ENCODE peak calls at places on chromosomes 16 and 17, in six cellular contexts. P, S, B, V, I and F are unnamed samples. For H3K36me3 and H3K4me1, the result is how much of the 10 kb centered on the place peaks cover.

GRCh38 chr16:64121473-64121872 is 1000.4 kb downstream of the CDH11 start:
- DNase-seq in B (no peak), P (no peak), I (no peak), V (peak), S (no peak), F (no peak)

GRCh38 chr17:30550512-30551273 is 73.5 kb downstream of the GOSR1 start:
- DNase-seq in V (peak), P (no peak), S (no peak), B (peak), I (no peak), F (peak)

GRCh38 chr17:44921122-44921882 is 6.0 kb upstream of the GFAP start:
- DNase-seq in V (no peak), B (peak), I (no peak), P (no peak), S (peak), F (no peak)

GRCh38 chr17:82898976-82899514 is 59.2 kb upstream of the ZNF750 start:
- DNase-seq in B (no peak), S (no peak), V (no peak), I (no peak), P (no peak), F (no peak)

GRCh38 chr17:60223456-60223855 is 73.7 kb downstream of the CA4 start:
- DNase-seq in V (no peak), B (no peak), S (no peak), P (no peak), I (no peak), F (no peak)

GRCh38 chr16:89036776-89037175 is 56.9 kb upstream of the ACSF3 start:
- DNase-seq in S (no peak), P (no peak), V (no peak), B (no peak), I (no peak), F (no peak)

GRCh38 chr16:57423152-57423551 is 18.6 kb downstream of the CCL17 start:
- DNase-seq in S (no peak), I (no peak), V (no peak), P (no peak), B (no peak), F (no peak)

GRCh38 chr17:80585880-80586279 is 41.2 kb downstream of the RPTOR start:
- DNase-seq in P (no peak), V (no peak), B (no peak), S (no peak), I (no peak), F (no peak)

GRCh38 chr16:30535106-30535776 is 583 bp upstream of the ZNF747 start:
- DNase-seq in S (no peak), P (peak), B (no peak), I (peak), V (no peak), F (peak)

GRCh38 chr17:78798695-78799559 is 16.9 kb upstream of the CYTH1 start:
- DNase-seq in V (peak), B (no peak), I (no peak), P (no peak), S (no peak), F (peak)

GRCh38 chr16:82008957-82009592 is 2.2 kb downstream of the SDR42E1 start:
- DNase-seq in V (no peak), I (no peak), P (no peak), B (no peak), S (no peak), F (no peak)

GRCh38 chr16:81717662-81718189 is 61.4 kb upstream of the PLCG2 start:
- DNase-seq in B (no peak), P (no peak), I (no peak), V (no peak), S (no peak), F (no peak)

GRCh38 chr17:33964344-33964979 is 290.6 kb upstream of the CCL2 start:
- DNase-seq in I (no peak), V (no peak), B (no peak), S (peak), P (no peak), F (no peak)

GRCh38 chr16:17723735-17724134 is 253.0 kb upstream of the XYLT1 start:
- DNase-seq in V (no peak), P (no peak), S (no peak), B (no peak), I (no peak), F (no peak)

GRCh38 chr16:26598061-26598460 is 468.7 kb upstream of the C16orf82 start:
- DNase-seq in V (no peak), P (peak), S (no peak), B (no peak), I (peak), F (no peak)

GRCh38 chr17:382644-383533 is 30.3 kb upstream of the RPH3AL start:
- DNase-seq in S (peak), P (no peak), I (no peak), V (peak), B (no peak), F (no peak)

GRCh38 chr16:24685539-24686432 is 43.7 kb upstream of the TNRC6A start:
- DNase-seq in V (peak), I (no peak), B (peak), P (no peak), S (peak), F (peak)

GRCh38 chr16:56116577-56116964 is 74.7 kb upstream of the GNAO1 start:
- DNase-seq in P (no peak), I (no peak), V (no peak), S (no peak), B (no peak), F (no peak)

GRCh38 chr17:60899115-60899514 is 221.5 kb downstream of the BCAS3 start:
- DNase-seq in P (no peak), V (no peak), B (no peak), S (no peak), I (no peak), F (no peak)

GRCh38 chr17:11241611-11242226 is 706 bp downstream of the SHISA6 start:
- DNase-seq in B (no peak), P (no peak), I (no peak), S (peak), V (no peak), F (no peak)

GRCh38 chr16:55876854-55877253 is 1.7 kb upstream of the CES5A start:
- DNase-seq in I (no peak), S (no peak), B (no peak), V (no peak), P (no peak), F (no peak)

GRCh38 chr17:83196088-83196765 is 116.8 kb downstream of the METRNL start:
- DNase-seq in V (no peak), I (no peak), S (no peak), P (no peak), B (peak), F (no peak)

GRCh38 chr17:82496529-82497434 is 22.8 kb upstream of the FOXK2 start:
- DNase-seq in P (peak), V (peak), I (peak), B (peak), S (peak), F (peak)

GRCh38 chr17:2336215-2337151 is at the start of gene TSR1:
- DNase-seq in S (peak), I (peak), V (peak), P (peak), B (peak), F (peak)

GRCh38 chr16:87702325-87702811 is 63.4 kb downstream of the KLHDC4 start:
- DNase-seq in B (no peak), V (peak), I (no peak), P (no peak), S (peak), F (no peak)

GRCh38 chr16:29962344-29962994 is 590 bp downstream of the TMEM219 start:
- DNase-seq in V (peak), S (peak), P (no peak), B (peak), I (no peak), F (peak)

GRCh38 chr17:1965556-1966273 is 59.4 kb downstream of the RTN4RL1 start:
- DNase-seq in V (no peak), B (no peak), I (no peak), P (no peak), S (no peak), F (no peak)

GRCh38 chr17:1485748-1486376 is 6.6 kb downstream of the MYO1C start:
- DNase-seq in I (peak), P (peak), B (peak), V (peak), S (peak), F (peak)

GRCh38 chr17:1255041-1255440 is 15.2 kb upstream of the BHLHA9 start:
- DNase-seq in P (no peak), S (no peak), B (no peak), V (no peak), I (no peak), F (no peak)

GRCh38 chr16:65120811-65121721 is 797 bp downstream of the CDH11 start:
- DNase-seq in B (peak), V (peak), S (no peak), P (no peak), I (no peak), F (peak)

GRCh38 chr16:88599092-88599733 is 29.0 kb downstream of the ZC3H18 start:
- DNase-seq in I (no peak), P (no peak), S (peak), B (peak), V (no peak), F (no peak)

GRCh38 chr16:3035972-3036725 is 595 bp downstream of the BICDL2 start:
- DNase-seq in I (no peak), B (no peak), V (no peak), S (peak), P (no peak), F (no peak)

GRCh38 chr17:17669851-17670232 is 11.4 kb upstream of the RAI1 start:
- DNase-seq in P (no peak), B (no peak), S (no peak), I (no peak), V (no peak), F (no peak)

GRCh38 chr17:40564195-40564882 is 933 bp downstream of the CCR7 start:
- DNase-seq in B (peak), I (no peak), P (peak), V (no peak), S (no peak), F (peak)

GRCh38 chr17:12252442-12252841 is 231.8 kb downstream of the MAP2K4 start:
- DNase-seq in B (no peak), S (no peak), P (no peak), I (no peak), V (no peak), F (no peak)

GRCh38 chr17:17712268-17712924 is 31.1 kb downstream of the RAI1 start:
- DNase-seq in S (no peak), V (peak), I (no peak), P (no peak), B (no peak), F (peak)

GRCh38 chr17:68257924-68258323 is 10.1 kb downstream of the AMZ2 start:
- DNase-seq in I (no peak), B (no peak), S (no peak), V (no peak), P (no peak), F (no peak)

GRCh38 chr16:73096510-73096909 is 48.6 kb upstream of the ZFHX3 start:
- DNase-seq in P (no peak), I (no peak), S (no peak), V (no peak), B (no peak), F (no peak)

GRCh38 chr16:26877421-26877820 is 189.3 kb upstream of the C16orf82 start:
- DNase-seq in V (no peak), S (no peak), B (no peak), I (no peak), P (no peak), F (no peak)

GRCh38 chr17:79808763-79809529 is 12.1 kb upstream of the CBX8 start:
- DNase-seq in B (no peak), P (no peak), V (no peak), I (no peak), S (peak), F (no peak)

DNA sequence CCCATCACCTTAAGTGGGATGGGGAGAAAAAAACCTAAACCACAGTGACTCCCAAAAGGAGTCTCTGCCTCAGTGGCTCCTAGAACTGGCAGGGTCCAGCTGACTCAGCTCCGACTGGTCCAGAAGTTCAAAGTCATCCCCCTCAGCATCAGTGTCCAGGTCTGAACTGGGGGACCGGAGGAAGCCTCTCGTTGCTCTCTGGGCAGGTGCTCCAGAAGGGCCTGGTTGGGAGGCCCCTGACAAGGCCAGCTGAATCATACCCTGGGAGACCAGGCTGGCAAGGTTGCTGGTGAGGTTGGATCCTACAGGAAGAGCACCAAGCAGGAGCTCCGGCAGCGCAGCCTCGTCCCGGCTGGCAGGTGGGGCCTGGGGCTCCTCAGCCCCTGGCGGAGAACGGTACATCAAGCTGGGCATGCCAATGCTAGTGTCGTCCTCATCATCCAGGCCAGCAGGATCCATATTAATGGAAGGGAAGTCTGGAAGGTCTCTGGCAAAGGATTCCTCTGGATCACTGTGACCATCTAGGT is 4.3 kb upstream of the PSMC3IP start:
- DNase-seq in P (no peak), S (no peak), I (no peak), V (no peak), B (no peak), F (no peak)
- H3K36me3 ChIP-seq in P (half or more), S (under half), I (half or more), V (half or more), B (half or more), F (half or more)

DNA sequence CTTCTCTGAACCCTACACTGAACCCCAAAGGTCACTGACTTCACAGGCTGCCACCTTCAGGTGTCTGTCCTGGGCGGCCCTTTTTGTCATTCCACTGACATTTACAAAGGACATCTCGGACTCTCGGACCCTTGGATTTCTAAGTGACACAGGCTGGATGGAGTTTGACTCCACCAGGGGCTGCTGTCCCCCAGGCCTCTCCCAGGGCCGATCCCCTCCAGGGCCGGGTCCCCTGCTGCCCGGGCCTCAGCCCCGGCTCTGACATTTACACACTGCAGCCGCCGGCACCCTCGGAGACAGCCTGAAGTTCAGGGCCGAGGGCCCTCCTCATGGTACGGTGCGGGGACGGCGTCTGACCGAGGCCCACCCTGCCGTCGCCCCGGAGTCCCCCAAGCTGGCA is 24.1 kb downstream of the CACNA1H start:
- DNase-seq in B (no peak), S (no peak), P (no peak), V (no peak), I (no peak), F (no peak)
- H3K4me1 ChIP-seq in B (under half), S (under half), P (under half), V (half or more), I (under half), F (under half)

DNA sequence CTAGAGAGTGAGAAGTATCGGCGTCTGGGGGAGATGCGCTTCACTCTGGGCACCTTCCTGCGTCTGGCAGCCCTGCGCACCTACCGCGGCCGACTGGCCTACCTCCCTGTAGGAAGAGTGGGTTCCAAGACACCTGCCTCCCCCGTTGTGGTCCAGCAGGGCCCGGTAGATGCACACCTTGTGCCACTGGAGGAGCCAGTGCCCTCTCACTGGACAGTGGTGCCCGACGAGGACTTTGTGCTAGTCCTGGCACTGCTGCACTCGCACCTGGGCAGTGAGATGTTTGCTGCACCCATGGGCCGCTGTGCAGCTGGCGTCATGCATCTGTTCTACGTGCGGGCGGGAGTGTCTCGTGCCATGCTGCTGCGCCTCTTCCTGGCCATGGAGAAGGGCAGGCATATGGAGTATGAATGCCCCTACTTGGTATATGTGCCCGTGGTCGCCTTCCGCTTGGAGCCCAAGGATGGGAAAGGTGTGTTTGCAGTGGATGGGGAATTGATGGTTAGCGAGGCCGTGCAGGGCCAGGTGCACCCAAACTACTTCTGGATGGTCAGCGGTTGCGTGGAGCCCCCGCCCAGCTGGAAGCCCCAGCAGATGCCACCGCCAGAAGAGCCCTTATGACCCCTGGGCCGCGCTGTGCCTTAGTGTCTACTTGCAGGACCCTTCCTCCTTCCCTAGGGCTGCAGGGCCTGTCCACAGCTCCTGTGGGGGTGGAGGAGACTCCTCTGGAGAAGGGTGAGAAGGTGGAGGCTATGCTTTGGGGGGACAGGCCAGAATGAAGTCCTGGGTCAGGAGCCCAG is 2.8 kb downstream of the SPHK1 start:
- DNase-seq in I (no peak), V (no peak), P (no peak), B (no peak), S (no peak), F (no peak)
- H3K4me3 ChIP-seq in I (no peak), V (no peak), P (no peak), B (no peak), S (no peak), F (peak)

DNA sequence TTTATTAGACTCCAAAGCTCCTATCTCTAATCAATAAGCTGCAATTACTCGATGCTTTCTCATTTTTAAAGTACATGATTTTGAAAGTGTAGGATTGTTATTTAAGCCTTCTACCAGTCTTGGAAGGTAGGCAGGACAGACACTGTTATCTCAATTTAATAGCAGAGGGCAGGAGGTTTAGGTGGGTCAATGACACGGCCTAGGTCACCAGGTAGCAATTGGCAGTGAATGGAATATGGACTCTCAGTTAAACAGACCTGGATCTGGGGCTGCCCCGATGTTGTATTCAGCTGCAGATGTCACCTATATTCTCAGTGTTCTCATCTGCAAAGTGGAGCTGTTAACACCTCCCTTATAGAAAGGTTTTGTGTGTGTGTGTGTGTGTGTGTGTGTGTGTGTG is 124.4 kb upstream of the ANKFN1 start:
- DNase-seq in B (no peak), P (no peak), V (no peak), I (no peak), S (no peak), F (no peak)
- H3K36me3 ChIP-seq in B (under half), P (under half), V (under half), I (under half), S (under half), F (under half)

DNA sequence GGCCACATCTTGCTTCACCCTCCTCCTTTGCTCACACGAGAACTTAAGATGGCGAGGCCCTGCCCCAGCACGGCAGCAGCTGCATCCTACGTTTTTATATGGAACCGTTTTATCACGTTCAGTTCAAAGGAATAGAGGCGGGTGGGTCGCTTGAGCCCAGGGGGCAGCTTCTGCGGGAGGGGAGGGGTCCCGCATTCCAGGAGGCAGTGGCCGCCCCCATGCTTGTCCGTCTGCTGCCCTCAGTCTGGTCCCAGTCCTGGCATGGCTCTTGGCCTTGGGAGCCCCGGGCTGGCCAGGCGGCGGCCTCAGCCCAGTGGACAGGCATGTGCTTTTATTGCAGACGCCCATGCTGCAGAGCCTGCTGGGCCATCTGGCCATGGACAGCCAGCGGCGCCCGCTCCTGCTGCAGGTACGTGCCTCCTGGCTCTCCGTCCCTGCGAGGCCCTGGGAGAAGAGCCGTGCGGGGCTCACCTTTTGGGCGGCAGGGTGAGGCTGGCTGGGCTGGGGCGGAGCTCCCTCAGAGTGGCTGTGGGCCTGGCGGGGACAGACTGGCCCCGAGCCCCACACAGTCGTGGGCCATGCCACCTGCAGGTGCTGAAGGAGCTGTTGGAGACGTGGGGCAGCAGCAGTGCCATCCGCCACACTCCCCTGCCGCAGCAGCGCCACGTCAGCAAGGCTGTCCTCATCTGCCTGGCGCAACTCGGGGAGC is 6.8 kb downstream of the TELO2 start:
- DNase-seq in S (no peak), B (no peak), I (no peak), V (no peak), P (no peak), F (no peak)
- H3K4me1 ChIP-seq in S (under half), B (under half), I (under half), V (under half), P (under half), F (under half)